ENCODE peak calls at places on chromosomes 11 and 22, in five cellular contexts. One of them, this sample, is unnamed.

GRCh38 chr11:8766043-8766992 is 83.7 kb downstream of the RPL27A start:
- DNase-seq in HCT116: no peak
- DNase-seq in GM12878: no peak
- DNase-seq in SK-N-SH: no peak
- DNase-seq in K562: no peak
- DNase-seq in this sample: no peak

GRCh38 chr11:73230276-73230875 is 12.3 kb downstream of the P2RY2 start:
- DNase-seq in GM12878: no peak
- DNase-seq in HCT116: no peak
- DNase-seq in K562: no peak
- DNase-seq in SK-N-SH: no peak
- DNase-seq in this sample: no peak

GRCh38 chr11:34926101-34926830 is 9.8 kb downstream of the PDHX start:
- DNase-seq in SK-N-SH: peak
- DNase-seq in K562: no peak
- DNase-seq in GM12878: no peak
- DNase-seq in HCT116: peak
- DNase-seq in this sample: peak

GRCh38 chr11:7967826-7968225 is 2.6 kb upstream of the NLRP10 start:
- DNase-seq in GM12878: no peak
- DNase-seq in SK-N-SH: no peak
- DNase-seq in K562: no peak
- DNase-seq in HCT116: no peak
- DNase-seq in this sample: no peak

GRCh38 chr11:45935349-45936064 is 13.1 kb downstream of the LARGE2 start:
- DNase-seq in HCT116: no peak
- DNase-seq in GM12878: no peak
- DNase-seq in SK-N-SH: no peak
- DNase-seq in K562: no peak
- DNase-seq in this sample: no peak

GRCh38 chr22:40898850-40899357 is 37.0 kb upstream of the DNAJB7 start:
- DNase-seq in HCT116: peak
- DNase-seq in K562: peak
- DNase-seq in SK-N-SH: peak
- DNase-seq in GM12878: peak
- DNase-seq in this sample: peak

GRCh38 chr11:79054636-79055035 is 386.2 kb downstream of the TENM4 start:
- DNase-seq in GM12878: no peak
- DNase-seq in SK-N-SH: no peak
- DNase-seq in HCT116: no peak
- DNase-seq in K562: no peak
- DNase-seq in this sample: peak

GRCh38 chr11:96324912-96325311 is 18.1 kb downstream of the MAML2 start:
- DNase-seq in GM12878: no peak
- DNase-seq in K562: no peak
- DNase-seq in SK-N-SH: no peak
- DNase-seq in HCT116: peak
- DNase-seq in this sample: peak

GRCh38 chr11:126465573-126466287 is 110.2 kb downstream of the ST3GAL4 start:
- DNase-seq in K562: no peak
- DNase-seq in SK-N-SH: peak
- DNase-seq in HCT116: no peak
- DNase-seq in GM12878: peak
- DNase-seq in this sample: no peak

GRCh38 chr11:1307998-1308744 is 1.3 kb downstream of the TOLLIP start:
- DNase-seq in HCT116: no peak
- DNase-seq in GM12878: no peak
- DNase-seq in K562: no peak
- DNase-seq in SK-N-SH: peak
- DNase-seq in this sample: no peak

GRCh38 chr11:86243377-86243776 is 1.2 kb upstream of the EED start:
- DNase-seq in SK-N-SH: no peak
- DNase-seq in K562: no peak
- DNase-seq in HCT116: no peak
- DNase-seq in GM12878: no peak
- DNase-seq in this sample: no peak

GRCh38 chr11:109677876-109678275 is 255.9 kb downstream of the C11orf87 start:
- DNase-seq in K562: no peak
- DNase-seq in GM12878: no peak
- DNase-seq in SK-N-SH: no peak
- DNase-seq in HCT116: no peak
- DNase-seq in this sample: no peak

GRCh38 chr11:33699515-33700424 is 856 bp downstream of the C11orf91 start:
- DNase-seq in K562: peak
- DNase-seq in GM12878: no peak
- DNase-seq in HCT116: no peak
- DNase-seq in SK-N-SH: no peak
- DNase-seq in this sample: no peak

GRCh38 chr11:76658651-76659650 is 11.6 kb downstream of the LRRC32 start:
- DNase-seq in HCT116: no peak
- DNase-seq in SK-N-SH: no peak
- DNase-seq in K562: no peak
- DNase-seq in GM12878: no peak
- DNase-seq in this sample: no peak

GRCh38 chr11:111555255-111555654 is 14.7 kb downstream of the LAYN start:
- DNase-seq in SK-N-SH: no peak
- DNase-seq in GM12878: no peak
- DNase-seq in HCT116: no peak
- DNase-seq in K562: no peak
- DNase-seq in this sample: no peak

GRCh38 chr11:64206457-64207246 is at the start of gene FERMT3:
- DNase-seq in HCT116: no peak
- DNase-seq in SK-N-SH: peak
- DNase-seq in K562: peak
- DNase-seq in GM12878: peak
- DNase-seq in this sample: no peak

GRCh38 chr22:17369553-17370035 is 334 bp downstream of the CECR2 start:
- DNase-seq in SK-N-SH: peak
- DNase-seq in GM12878: no peak
- DNase-seq in HCT116: no peak
- DNase-seq in K562: peak
- DNase-seq in this sample: peak

GRCh38 chr11:28009383-28009782 is 98.6 kb downstream of the KIF18A start:
- DNase-seq in K562: no peak
- DNase-seq in HCT116: no peak
- DNase-seq in SK-N-SH: no peak
- DNase-seq in GM12878: no peak
- DNase-seq in this sample: no peak

GRCh38 chr11:117972044-117972443 is 14.2 kb upstream of the IL10RA start:
- DNase-seq in K562: peak
- DNase-seq in HCT116: no peak
- DNase-seq in GM12878: no peak
- DNase-seq in SK-N-SH: no peak
- DNase-seq in this sample: no peak

GRCh38 chr11:11036185-11037161 is 178.6 kb upstream of the ZBED5 start:
- DNase-seq in K562: peak
- DNase-seq in GM12878: no peak
- DNase-seq in HCT116: peak
- DNase-seq in SK-N-SH: peak
- DNase-seq in this sample: no peak

GRCh38 chr22:38260760-38261477 is 11.9 kb downstream of the TMEM184B start:
- DNase-seq in HCT116: no peak
- DNase-seq in GM12878: no peak
- DNase-seq in SK-N-SH: no peak
- DNase-seq in K562: no peak
- DNase-seq in this sample: no peak

GRCh38 chr11:36420025-36420424 is 90.0 kb downstream of the TRAF6 start:
- DNase-seq in K562: no peak
- DNase-seq in GM12878: no peak
- DNase-seq in HCT116: no peak
- DNase-seq in SK-N-SH: no peak
- DNase-seq in this sample: no peak

GRCh38 chr11:45984192-45984591 is 61.7 kb downstream of the LARGE2 start:
- DNase-seq in GM12878: no peak
- DNase-seq in HCT116: no peak
- DNase-seq in SK-N-SH: no peak
- DNase-seq in K562: no peak
- DNase-seq in this sample: no peak

GRCh38 chr11:102115557-102115956 is 5.3 kb downstream of the YAP1 start:
- DNase-seq in K562: no peak
- DNase-seq in SK-N-SH: no peak
- DNase-seq in GM12878: no peak
- DNase-seq in HCT116: no peak
- DNase-seq in this sample: no peak

GRCh38 chr11:17894929-17895658 is 117.8 kb downstream of the SERGEF start:
- DNase-seq in HCT116: no peak
- DNase-seq in SK-N-SH: peak
- DNase-seq in GM12878: no peak
- DNase-seq in K562: no peak
- DNase-seq in this sample: no peak

GRCh38 chr22:29801153-29801552 is 34.0 kb downstream of the UQCR10 start:
- DNase-seq in GM12878: no peak
- DNase-seq in SK-N-SH: no peak
- DNase-seq in K562: no peak
- DNase-seq in HCT116: no peak
- DNase-seq in this sample: no peak

GRCh38 chr22:38935023-38935422 is 22.4 kb upstream of the APOBEC3A start:
- DNase-seq in GM12878: no peak
- DNase-seq in SK-N-SH: no peak
- DNase-seq in HCT116: no peak
- DNase-seq in K562: no peak
- DNase-seq in this sample: peak

GRCh38 chr22:49820984-49821383 is 6.7 kb downstream of the BRD1 start:
- DNase-seq in K562: no peak
- DNase-seq in GM12878: no peak
- DNase-seq in SK-N-SH: no peak
- DNase-seq in HCT116: no peak
- DNase-seq in this sample: no peak
- TF ChIP-seq JUND in K562: no peak
- TF ChIP-seq JUND in GM12878: no peak
- TF ChIP-seq JUND in SK-N-SH: no peak
- TF ChIP-seq JUND in HCT116: no peak
- TF ChIP-seq JUND in this sample: no peak

DNA sequence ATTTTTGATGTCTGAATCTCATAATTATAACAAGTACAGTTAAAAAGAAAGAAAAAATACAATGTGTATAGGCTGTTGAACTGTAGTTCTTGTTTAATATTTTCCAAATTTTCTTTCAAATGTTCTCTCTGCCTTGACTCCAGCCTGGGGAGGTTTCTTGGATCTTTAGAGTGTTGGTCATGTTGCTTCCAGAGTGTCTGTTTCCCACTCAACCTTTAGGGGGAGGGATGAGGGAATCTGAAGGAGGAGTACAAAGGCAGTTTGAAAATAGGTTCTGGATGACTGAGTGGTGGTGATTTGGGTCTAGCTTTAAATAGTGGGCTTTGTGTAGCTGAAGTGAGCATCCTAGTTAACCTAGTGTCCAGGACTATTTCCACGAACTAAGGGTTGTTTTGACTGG is 2.0 kb downstream of the CTNND1 start:
- DNase-seq in HCT116: no peak
- DNase-seq in K562: peak
- DNase-seq in SK-N-SH: peak
- DNase-seq in GM12878: no peak
- DNase-seq in this sample: no peak
- TF ChIP-seq JUND in HCT116: no peak
- TF ChIP-seq JUND in K562: no peak
- TF ChIP-seq JUND in SK-N-SH: no peak
- TF ChIP-seq JUND in GM12878: no peak
- TF ChIP-seq JUND in this sample: no peak

GRCh38 chr11:114082415-114082748 is 22.9 kb downstream of the ZBTB16 start:
- DNase-seq in GM12878: no peak
- DNase-seq in HCT116: no peak
- DNase-seq in K562: no peak
- DNase-seq in SK-N-SH: no peak
- DNase-seq in this sample: no peak

GRCh38 chr11:114082767-114083181 is 23.3 kb downstream of the ZBTB16 start:
- DNase-seq in SK-N-SH: no peak
- DNase-seq in K562: peak
- DNase-seq in GM12878: no peak
- DNase-seq in HCT116: no peak
- DNase-seq in this sample: no peak

GRCh38 chr11:114080769-114081168 is 21.3 kb downstream of the ZBTB16 start:
- DNase-seq in HCT116: no peak
- DNase-seq in SK-N-SH: no peak
- DNase-seq in GM12878: no peak
- DNase-seq in K562: no peak
- DNase-seq in this sample: no peak

GRCh38 chr11:114080219-114080618 is 20.7 kb downstream of the ZBTB16 start:
- DNase-seq in SK-N-SH: no peak
- DNase-seq in K562: no peak
- DNase-seq in GM12878: no peak
- DNase-seq in HCT116: no peak
- DNase-seq in this sample: no peak

DNA sequence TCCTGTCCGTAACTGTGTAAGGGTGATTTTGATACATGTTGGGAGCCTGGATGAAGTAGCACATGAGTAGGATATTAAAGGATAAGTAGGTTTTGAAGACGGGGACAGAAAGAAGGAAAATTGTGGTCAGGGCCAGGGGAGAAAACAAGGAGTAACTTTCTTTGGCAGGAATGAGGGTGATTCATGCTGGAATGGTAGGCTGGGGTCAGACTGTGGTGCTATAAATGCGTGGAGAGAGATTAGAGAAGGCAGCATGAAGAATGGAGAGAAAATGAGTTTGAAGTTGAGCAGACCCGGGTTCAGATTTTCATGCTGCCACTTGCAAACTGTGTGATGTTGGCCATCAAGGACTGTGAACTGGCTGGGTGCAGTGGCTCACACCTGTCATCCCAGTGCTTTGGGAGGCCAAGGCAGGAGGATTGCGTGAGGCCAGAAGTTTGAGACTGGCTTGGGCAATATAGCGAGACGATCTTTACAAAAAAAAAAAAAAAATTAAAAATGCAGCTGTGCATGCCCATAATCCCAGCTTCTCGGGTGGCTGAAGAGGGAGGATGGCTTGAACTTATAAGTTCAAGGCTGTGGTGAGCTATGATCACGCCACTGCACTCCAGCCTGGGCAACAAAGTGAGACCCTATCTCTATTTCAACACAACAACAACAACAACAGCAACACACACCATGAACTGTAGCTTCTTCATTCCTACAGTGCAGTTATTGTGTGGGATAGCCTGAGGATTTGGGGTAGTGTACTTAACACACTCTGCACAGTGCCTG is 22.3 kb downstream of the ZBTB16 start:
- DNase-seq in HCT116: no peak
- DNase-seq in K562: no peak
- DNase-seq in SK-N-SH: no peak
- DNase-seq in GM12878: no peak
- DNase-seq in this sample: no peak
- TF ChIP-seq JUND in HCT116: no peak
- TF ChIP-seq JUND in K562: no peak
- TF ChIP-seq JUND in SK-N-SH: no peak
- TF ChIP-seq JUND in GM12878: no peak
- TF ChIP-seq JUND in this sample: no peak

GRCh38 chr11:9922806-9923205 is 258.9 kb downstream of the SWAP70 start:
- DNase-seq in K562: no peak
- DNase-seq in GM12878: no peak
- DNase-seq in SK-N-SH: no peak
- DNase-seq in HCT116: no peak
- DNase-seq in this sample: no peak
- TF ChIP-seq JUND in K562: no peak
- TF ChIP-seq JUND in GM12878: no peak
- TF ChIP-seq JUND in SK-N-SH: no peak
- TF ChIP-seq JUND in HCT116: no peak
- TF ChIP-seq JUND in this sample: no peak

This sample was measured in T47D.